ENCODE peak calls at places on chromosomes 16 and 17, in ten cellular contexts. I is lower leg skin; L is psoas muscle; K is WTC11; G is GM23338; E is dorsolateral prefrontal cortex; N is fibroblast of pulmonary artery; M is CD8-positive, alpha-beta T cell; B is GM10248; F is esophagus squamous epithelium. C is an unnamed sample.

GRCh38 chr17:49575524-49576120 is at the start of gene NXPH3:
- DNase-seq in I (no peak), L (peak), K (peak), G (peak), E (no peak), N (peak), M (peak), B (peak), F (no peak), C (no peak)

GRCh38 chr16:54334208-54334607 is 47.6 kb upstream of the IRX3 start:
- DNase-seq in I (no peak), L (no peak), K (no peak), G (no peak), E (no peak), N (no peak), M (no peak), B (no peak), F (no peak), C (peak)

GRCh38 chr16:64983983-64984382 is 137.9 kb downstream of the CDH11 start:
- DNase-seq in I (no peak), L (no peak), K (peak), G (peak), E (no peak), N (peak), M (no peak), B (no peak), F (no peak), C (no peak)

GRCh38 chr17:48162946-48163506 is 55.5 kb downstream of the SNX11 start:
- DNase-seq in I (no peak), L (no peak), K (no peak), G (no peak), E (no peak), N (peak), M (no peak), B (peak), F (no peak), C (no peak)

GRCh38 chr16:81148277-81148676 is 52.1 kb upstream of the GCSH start:
- DNase-seq in I (no peak), L (no peak), K (no peak), G (no peak), E (no peak), N (no peak), M (no peak), B (no peak), F (no peak), C (no peak)

GRCh38 chr17:64388961-64389565 is 1.6 kb downstream of the PECAM1 start:
- DNase-seq in I (no peak), L (no peak), K (no peak), G (no peak), E (no peak), N (no peak), M (no peak), B (no peak), F (no peak), C (no peak)

GRCh38 chr17:2885751-2886150 is 89.5 kb downstream of the RAP1GAP2 start:
- DNase-seq in I (no peak), L (no peak), K (no peak), G (no peak), E (no peak), N (no peak), M (no peak), B (no peak), F (no peak), C (no peak)

GRCh38 chr17:70084476-70084875 is 9.5 kb downstream of the KCNJ16 start:
- DNase-seq in I (no peak), L (no peak), K (no peak), G (peak), E (no peak), N (peak), M (no peak), B (no peak), F (no peak), C (no peak)

GRCh38 chr16:64450170-64450569 is 671.7 kb downstream of the CDH11 start:
- DNase-seq in I (no peak), L (no peak), K (no peak), G (no peak), E (no peak), N (peak), M (no peak), B (no peak), F (no peak), C (no peak)

GRCh38 chr16:71360378-71360777 is 1.9 kb downstream of the CALB2 start:
- DNase-seq in I (no peak), L (no peak), K (no peak), G (no peak), E (no peak), N (peak), M (no peak), B (no peak), F (no peak), C (no peak)

GRCh38 chr17:72998343-72998742 is 94.1 kb downstream of the SLC39A11 start:
- DNase-seq in I (no peak), L (no peak), K (no peak), G (no peak), E (no peak), N (no peak), M (no peak), B (no peak), F (no peak), C (no peak)

GRCh38 chr17:8793649-8794048 is 5.5 kb downstream of the MFSD6L start:
- DNase-seq in I (no peak), L (no peak), K (no peak), G (no peak), E (no peak), N (no peak), M (no peak), B (no peak), F (no peak), C (no peak)

GRCh38 chr17:8243827-8244226 is 4.0 kb downstream of the CTC1 start:
- DNase-seq in I (no peak), L (no peak), K (no peak), G (no peak), E (no peak), N (no peak), M (no peak), B (no peak), F (no peak), C (no peak)

GRCh38 chr17:31085563-31085962 is 9.2 kb upstream of the NF1 start:
- DNase-seq in I (no peak), L (no peak), K (no peak), G (no peak), E (no peak), N (peak), M (no peak), B (no peak), F (no peak), C (no peak)

GRCh38 chr17:48127371-48128051 is 19.9 kb downstream of the SNX11 start:
- DNase-seq in I (no peak), L (no peak), K (no peak), G (no peak), E (no peak), N (peak), M (no peak), B (no peak), F (no peak), C (no peak)

GRCh38 chr16:14501331-14502255 is 128.5 kb downstream of the PARN start:
- DNase-seq in I (peak), L (peak), K (peak), G (peak), E (peak), N (peak), M (no peak), B (no peak), F (no peak), C (peak)

GRCh38 chr17:43701318-43701743 is 39.6 kb upstream of the MEOX1 start:
- DNase-seq in I (no peak), L (no peak), K (no peak), G (no peak), E (no peak), N (peak), M (peak), B (peak), F (no peak), C (no peak)

GRCh38 chr17:80671039-80671822 is 126.6 kb downstream of the RPTOR start:
- DNase-seq in I (no peak), L (no peak), K (no peak), G (no peak), E (no peak), N (no peak), M (no peak), B (no peak), F (no peak), C (peak)

GRCh38 chr17:39069114-39069756 is 82.2 kb downstream of the PLXDC1 start:
- DNase-seq in I (no peak), L (no peak), K (no peak), G (peak), E (no peak), N (peak), M (peak), B (peak), F (no peak), C (no peak)

GRCh38 chr16:4375717-4376116 is 4.1 kb downstream of the VASN start:
- DNase-seq in I (no peak), L (peak), K (no peak), G (no peak), E (no peak), N (no peak), M (no peak), B (no peak), F (no peak), C (no peak)

GRCh38 chr17:72931163-72931562 is 161.3 kb downstream of the SLC39A11 start:
- DNase-seq in I (no peak), L (no peak), K (no peak), G (peak), E (peak), N (no peak), M (no peak), B (peak), F (no peak), C (no peak)

GRCh38 chr17:66523378-66524174 is 221.2 kb downstream of the PRKCA start:
- DNase-seq in I (no peak), L (no peak), K (no peak), G (no peak), E (no peak), N (peak), M (no peak), B (no peak), F (no peak), C (no peak)

GRCh38 chr16:67283039-67283825 is 3.9 kb downstream of the PLEKHG4 start:
- DNase-seq in I (no peak), L (no peak), K (no peak), G (no peak), E (no peak), N (peak), M (no peak), B (no peak), F (no peak), C (no peak)
- TF ChIP-seq CTCF in I (no peak), L (no peak), K (no peak), G (peak), E (no peak), N (peak), M (no peak), B (no peak), F (no peak), C (no peak)

GRCh38 chr16:89918453-89919347 is at the start of gene MC1R:
- DNase-seq in I (no peak), L (peak), K (peak), G (peak), E (no peak), N (peak), M (peak), B (peak), F (no peak), C (no peak)
- TF ChIP-seq CTCF in I (no peak), L (peak), K (no peak), G (peak), E (peak), N (peak), M (peak), B (peak), F (peak), C (no peak)

GRCh38 chr17:16383216-16383615 is 2.3 kb downstream of the UBB start:
- DNase-seq in I (no peak), L (no peak), K (no peak), G (no peak), E (no peak), N (no peak), M (no peak), B (no peak), F (no peak), C (no peak)

GRCh38 chr17:16379654-16380053 is 1.2 kb upstream of the UBB start:
- DNase-seq in I (no peak), L (peak), K (no peak), G (no peak), E (no peak), N (no peak), M (no peak), B (no peak), F (no peak), C (no peak)

GRCh38 chr17:16380640-16381495 is at the start of gene UBB:
- DNase-seq in I (peak), L (peak), K (peak), G (peak), E (peak), N (peak), M (peak), B (peak), F (peak), C (peak)

GRCh38 chr17:16378631-16379282 is 2.1 kb upstream of the UBB start:
- DNase-seq in I (peak), L (peak), K (no peak), G (peak), E (no peak), N (no peak), M (no peak), B (no peak), F (no peak), C (no peak)

DNA sequence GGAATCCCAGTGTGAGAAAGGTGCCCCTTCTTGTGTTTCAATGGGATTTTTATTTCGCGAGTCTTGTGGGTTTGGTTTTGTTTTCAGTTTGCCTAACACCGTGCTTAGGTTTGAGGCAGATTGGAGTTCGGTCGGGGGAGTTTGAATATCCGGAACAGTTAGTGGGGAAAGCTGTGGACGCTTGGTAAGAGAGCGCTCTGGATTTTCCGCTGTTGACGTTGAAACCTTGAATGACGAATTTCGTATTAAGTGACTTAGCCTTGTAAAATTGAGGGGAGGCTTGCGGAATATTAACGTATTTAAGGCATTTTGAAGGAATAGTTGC is 567 bp downstream of the UBB start:
- DNase-seq in I (no peak), L (no peak), K (no peak), G (no peak), E (no peak), N (peak), M (no peak), B (no peak), F (no peak), C (no peak)
- TF ChIP-seq CTCF in I (no peak), L (no peak), K (no peak), G (no peak), E (no peak), N (no peak), M (no peak), B (no peak), F (no peak), C (no peak)

DNA sequence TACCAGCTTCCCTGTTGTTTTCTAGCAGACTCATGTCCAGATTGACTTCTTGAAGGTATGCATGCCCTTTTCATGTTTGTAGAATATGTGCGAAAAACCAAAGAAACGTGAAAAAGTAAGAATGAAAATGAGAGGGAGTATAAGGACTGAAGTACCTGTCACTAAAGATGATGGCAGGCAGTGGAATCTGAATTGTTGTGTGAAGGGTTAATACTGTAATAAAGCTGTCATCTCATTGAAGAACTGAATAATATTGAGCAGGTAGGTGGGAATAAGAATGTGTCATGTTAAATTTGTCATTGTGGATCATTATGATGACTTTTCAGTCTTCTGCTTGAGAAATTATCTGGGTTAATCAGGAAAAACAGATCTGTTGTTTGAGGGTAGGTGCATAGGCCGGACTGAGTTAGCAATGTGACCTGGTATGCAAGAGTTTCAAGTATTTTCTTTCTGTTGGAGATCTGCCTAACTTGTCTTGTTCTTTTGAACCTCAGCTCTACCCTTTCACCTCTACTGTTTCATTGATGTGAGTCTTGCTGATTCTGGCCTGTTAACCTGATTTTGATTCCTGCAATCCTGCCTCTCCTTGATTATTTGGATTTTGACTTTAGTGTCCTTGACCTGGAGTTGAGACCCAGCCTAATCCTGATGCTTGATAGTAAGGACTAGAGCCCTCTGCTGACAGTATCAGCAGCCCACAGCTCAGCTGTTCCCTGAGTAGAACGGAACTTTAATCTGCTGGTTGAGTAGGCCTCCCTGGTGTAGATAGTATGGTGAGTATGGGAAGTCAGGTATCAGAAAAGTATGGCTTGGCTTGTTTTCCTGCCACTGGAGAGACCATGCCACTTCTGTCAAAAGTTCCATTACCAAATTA is 64.6 kb downstream of the MAP2K4 start:
- DNase-seq in I (no peak), L (no peak), K (no peak), G (peak), E (no peak), N (no peak), M (no peak), B (no peak), F (no peak), C (no peak)
- TF ChIP-seq CTCF in I (no peak), L (no peak), K (no peak), G (peak), E (no peak), N (no peak), M (no peak), B (no peak), F (no peak), C (no peak)

GRCh38 chr17:4605826-4606225 is 21.5 kb downstream of the SMTNL2 start:
- DNase-seq in I (no peak), L (peak), K (no peak), G (no peak), E (no peak), N (no peak), M (no peak), B (peak), F (no peak), C (no peak)
- TF ChIP-seq CTCF in I (no peak), L (no peak), K (no peak), G (no peak), E (no peak), N (no peak), M (no peak), B (no peak), F (no peak), C (no peak)

DNA sequence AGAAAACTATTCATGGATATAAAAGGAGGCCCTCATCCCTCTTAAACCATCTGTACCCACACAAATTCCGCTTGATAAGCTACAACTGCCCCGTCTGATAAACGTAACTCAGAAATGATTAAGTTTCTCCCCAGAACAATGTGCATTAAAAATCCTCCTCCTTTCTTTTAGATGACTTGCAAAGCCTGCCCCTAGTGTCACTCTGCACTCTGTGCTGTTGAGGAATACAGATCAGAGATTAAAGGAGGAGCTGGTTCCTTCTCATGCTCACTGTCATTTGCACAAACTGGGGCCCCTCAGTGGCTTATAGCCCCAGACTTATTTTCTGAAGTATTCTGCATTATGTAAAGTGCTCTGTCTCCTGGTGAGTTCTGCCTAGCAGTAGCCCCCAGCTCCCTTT is 33.3 kb downstream of the CDRT15 start:
- DNase-seq in I (no peak), L (no peak), K (no peak), G (peak), E (no peak), N (peak), M (no peak), B (no peak), F (no peak), C (no peak)
- TF ChIP-seq CTCF in I (no peak), L (no peak), K (no peak), G (peak), E (no peak), N (peak), M (peak), B (peak), F (peak), C (peak)

C was measured in LNCaP clone FGC.